ENCODE peak calls at places on chromosomes 7 and 10, in six cellular contexts. N, O, H, L, P and I are unnamed samples.

GRCh38 chr7:47327698-47328391 is 254.1 kb downstream of the TNS3 start:
- DNase-seq in O (peak), N (peak), H (peak), P (peak), L (peak), I (peak)

GRCh38 chr7:111982804-111983203 is 223.4 kb downstream of the DOCK4 start:
- DNase-seq in O (no peak), N (no peak), P (no peak), H (no peak), L (no peak), I (no peak)

GRCh38 chr10:77671594-77672252 is 34.1 kb upstream of the KCNMA1 start:
- DNase-seq in P (no peak), H (no peak), L (no peak), O (no peak), N (no peak), I (no peak)

GRCh38 chr7:30556854-30557644 is 37.6 kb upstream of the GARS1 start:
- DNase-seq in H (no peak), L (no peak), O (peak), P (peak), N (no peak), I (no peak)

GRCh38 chr7:87100326-87100725 is 40.9 kb upstream of the ELAPOR2 start:
- DNase-seq in L (no peak), O (no peak), N (no peak), H (no peak), P (no peak), I (no peak)

GRCh38 chr10:31678573-31679122 is 250.0 kb downstream of the ARHGAP12 start:
- DNase-seq in H (no peak), O (no peak), P (no peak), L (no peak), N (no peak), I (no peak)

GRCh38 chr10:89431977-89432376 is 17.6 kb downstream of the IFIT5 start:
- DNase-seq in L (no peak), P (no peak), H (peak), N (peak), O (peak), I (no peak)

GRCh38 chr10:13189946-13190345 is 28.6 kb downstream of the MCM10 start:
- DNase-seq in P (no peak), L (no peak), H (no peak), N (no peak), O (no peak), I (no peak)

GRCh38 chr10:44923611-44924010 is 12.5 kb downstream of the TMEM72 start:
- DNase-seq in P (peak), O (no peak), N (no peak), L (no peak), H (no peak), I (no peak)

GRCh38 chr10:119642556-119643111 is 8.5 kb upstream of the BAG3 start:
- DNase-seq in L (no peak), P (no peak), N (no peak), O (no peak), H (no peak), I (no peak)

GRCh38 chr10:60044221-60044620 is 137.9 kb upstream of the CCDC6 start:
- DNase-seq in N (no peak), L (no peak), O (no peak), H (no peak), P (no peak), I (no peak)

GRCh38 chr7:127799535-127800305 is 147.7 kb downstream of the SND1 start:
- DNase-seq in L (no peak), H (no peak), P (no peak), O (no peak), N (no peak), I (no peak)

GRCh38 chr7:134662871-134663205 is 16.2 kb downstream of the BPGM start:
- DNase-seq in L (no peak), O (no peak), N (no peak), P (no peak), H (no peak), I (no peak)

GRCh38 chr7:148773344-148773743 is 74.6 kb downstream of the CUL1 start:
- DNase-seq in O (peak), P (no peak), H (no peak), L (peak), N (no peak), I (no peak)

GRCh38 chr10:11205026-11205772 is 187.5 kb downstream of the CELF2 start:
- DNase-seq in H (no peak), L (no peak), P (no peak), N (no peak), O (peak), I (no peak)

GRCh38 chr7:86653919-86654659 is 10.4 kb downstream of the GRM3 start:
- DNase-seq in P (peak), H (no peak), N (peak), L (no peak), O (peak), I (no peak)

GRCh38 chr10:126598009-126598408 is 72.5 kb downstream of the C10orf90 start:
- DNase-seq in N (peak), H (peak), P (no peak), L (peak), O (peak), I (peak)

GRCh38 chr10:70803768-70804423 is 11.9 kb upstream of the SGPL1 start:
- DNase-seq in O (no peak), N (no peak), H (no peak), P (no peak), L (no peak), I (peak)

GRCh38 chr10:17805921-17806577 is 3.1 kb upstream of the MRC1 start:
- DNase-seq in O (peak), N (no peak), P (no peak), H (no peak), L (no peak), I (no peak)

GRCh38 chr10:43254881-43255643 is 11.8 kb downstream of the RASGEF1A start:
- DNase-seq in N (peak), O (no peak), L (no peak), H (no peak), P (peak), I (peak)

GRCh38 chr10:59908808-59909143 is 2.4 kb upstream of the CCDC6 start:
- DNase-seq in N (no peak), H (no peak), P (no peak), O (no peak), L (no peak), I (no peak)

GRCh38 chr10:61000769-61001730 is 57.1 kb upstream of the RHOBTB1 start:
- DNase-seq in L (peak), P (peak), N (no peak), H (peak), O (peak), I (peak)

GRCh38 chr10:65358565-65358964 is 1567.3 kb upstream of the LRRTM3 start:
- DNase-seq in L (no peak), P (peak), H (peak), O (peak), N (no peak), I (peak)

GRCh38 chr10:73625004-73625883 is 16.0 kb downstream of the MYOZ1 start:
- DNase-seq in N (no peak), L (no peak), O (peak), H (peak), P (no peak), I (peak)

GRCh38 chr10:84607523-84607922 is 279.1 kb downstream of the CCSER2 start:
- DNase-seq in P (no peak), N (no peak), O (no peak), H (no peak), L (no peak), I (no peak)

GRCh38 chr10:122142652-122143237 is 128.4 kb upstream of the BTBD16 start:
- DNase-seq in P (peak), L (no peak), O (peak), N (no peak), H (no peak), I (peak)

GRCh38 chr7:39130740-39131538 is 153.2 kb downstream of the POU6F2 start:
- DNase-seq in O (no peak), N (peak), P (no peak), L (no peak), H (no peak), I (peak)

GRCh38 chr10:79159785-79160184 is 91.0 kb downstream of the ZMIZ1 start:
- DNase-seq in P (peak), O (no peak), H (no peak), N (no peak), L (no peak), I (no peak)

GRCh38 chr7:99767662-99768061 is 16.3 kb downstream of the CYP3A4 start:
- DNase-seq in P (no peak), L (no peak), N (no peak), O (no peak), H (no peak), I (no peak)

DNA sequence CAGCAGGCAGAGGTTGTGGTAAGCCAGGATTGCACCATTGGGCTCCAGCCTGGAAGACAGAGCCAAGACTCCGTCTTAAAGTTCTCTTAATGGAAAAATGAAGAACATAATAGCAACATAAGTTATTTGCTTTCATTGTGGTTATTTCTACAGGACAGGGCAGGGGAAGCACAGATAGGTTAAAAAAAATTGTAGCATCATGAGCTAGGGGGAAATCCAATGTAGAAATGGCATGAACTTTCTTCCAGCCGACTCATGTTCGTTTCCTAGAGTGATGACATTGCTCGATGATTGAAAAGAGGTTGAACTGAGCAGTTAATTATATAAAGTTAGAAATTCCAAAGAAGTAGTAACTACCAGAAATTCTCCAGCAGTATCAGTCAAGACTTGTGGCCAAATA is 65.0 kb downstream of the DAGLB start:
- DNase-seq in L (no peak), H (no peak), N (no peak), P (no peak), O (no peak), I (no peak)
- H3K4me3 ChIP-seq in L (no peak), H (no peak), N (no peak), P (no peak), O (no peak), I (no peak)

DNA sequence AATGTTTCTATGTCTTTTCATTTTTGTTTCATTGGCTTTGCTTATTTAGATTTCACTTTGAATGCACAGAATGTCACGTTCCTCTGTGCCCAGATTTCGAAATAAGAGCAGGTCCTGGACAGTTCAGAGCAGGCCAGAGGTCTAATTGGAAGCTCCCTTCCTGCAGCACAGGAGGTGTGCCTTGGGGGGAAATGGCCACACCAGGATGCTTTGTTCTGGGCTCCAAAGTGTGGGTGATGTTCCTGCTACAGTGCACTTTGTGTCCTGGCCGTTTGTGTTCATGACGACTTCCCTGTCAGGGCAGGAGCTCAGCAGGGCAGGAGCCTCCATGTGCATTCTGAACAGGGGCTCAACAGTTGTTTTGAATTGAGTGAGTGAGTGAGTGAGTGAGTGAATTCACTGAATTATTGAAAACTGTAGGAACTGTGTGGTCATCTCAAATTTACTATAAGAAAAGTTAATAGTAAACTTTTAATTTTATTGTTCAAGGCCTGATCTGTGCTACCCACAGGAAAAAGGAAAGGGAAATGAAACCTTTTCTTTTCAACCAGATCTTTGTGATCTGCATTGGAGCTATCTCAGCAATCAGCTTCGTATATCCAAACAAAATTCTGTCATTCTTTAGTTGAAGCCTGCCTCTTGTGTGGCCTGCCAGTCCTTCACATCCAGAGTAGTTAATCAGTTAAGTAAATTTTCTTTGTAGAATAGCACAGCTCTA is 109.5 kb upstream of the GJD4 start:
- DNase-seq in P (peak), O (no peak), H (no peak), N (peak), L (no peak), I (no peak)
- H3K27ac ChIP-seq in P (no peak), O (no peak), H (no peak), N (peak), L (no peak), I (no peak)

DNA sequence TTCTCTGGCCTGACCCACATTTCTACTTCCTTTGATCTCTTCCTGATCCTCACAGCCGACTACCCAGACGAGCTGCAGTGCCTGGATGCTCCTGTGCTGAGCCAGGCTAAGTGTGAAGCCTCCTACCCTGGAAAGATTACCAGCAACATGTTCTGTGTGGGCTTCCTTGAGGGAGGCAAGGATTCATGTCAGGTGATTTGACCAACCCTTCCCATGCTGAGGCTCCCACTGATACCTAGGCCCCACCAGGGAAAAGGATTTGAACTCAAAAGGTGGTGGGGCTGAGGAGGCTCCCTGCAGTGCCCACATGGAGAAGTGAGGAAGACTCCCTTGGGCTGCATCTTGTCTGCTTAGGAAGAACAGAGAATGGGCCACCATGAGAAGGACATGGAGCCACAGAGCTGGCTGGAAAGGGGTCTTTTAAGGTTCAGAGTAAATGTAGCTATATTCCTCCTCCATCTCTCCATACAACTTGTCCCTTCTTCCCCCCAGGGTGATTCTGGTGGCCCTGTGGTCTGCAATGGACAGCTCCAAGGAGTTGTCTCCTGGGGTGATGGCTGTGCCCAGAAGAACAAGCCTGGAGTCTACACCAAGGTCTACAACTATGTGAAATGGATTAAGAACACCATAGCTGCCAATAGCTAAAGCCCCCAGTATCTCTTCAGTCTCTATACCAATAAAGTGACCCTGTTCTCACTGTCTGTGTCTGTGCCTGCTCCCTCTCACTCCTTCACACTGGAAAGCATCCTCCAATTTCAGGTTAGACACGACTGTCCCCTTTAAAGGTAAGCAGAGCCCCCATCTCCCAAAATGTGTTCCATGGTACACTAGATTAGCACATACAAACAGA is 3.3 kb downstream of the PRSS1 start:
- DNase-seq in H (no peak), P (no peak), L (no peak), N (no peak), O (no peak), I (no peak)
- H3K4me3 ChIP-seq in H (no peak), P (no peak), L (no peak), N (no peak), O (no peak), I (peak)

DNA sequence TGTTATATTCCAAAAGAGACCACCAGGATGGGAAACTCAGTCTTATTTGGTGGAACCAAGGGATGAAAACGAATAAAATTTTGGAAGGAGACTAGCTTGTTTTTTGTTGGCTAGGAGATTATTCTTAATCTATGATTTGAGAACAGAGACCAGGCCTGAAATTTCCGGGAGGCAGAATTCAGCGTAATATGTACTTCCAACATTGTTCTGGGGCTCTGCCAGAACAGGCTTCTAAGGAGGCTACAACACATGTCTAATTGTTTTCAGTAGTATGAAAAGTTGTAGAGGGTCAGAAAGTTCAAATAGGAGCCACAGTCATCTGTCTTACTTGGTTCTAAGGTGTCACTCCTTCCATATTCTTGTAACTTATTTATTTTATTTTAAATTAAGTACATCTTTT is 1.7 kb downstream of the DDX21 start:
- DNase-seq in P (no peak), O (peak), L (no peak), N (no peak), H (no peak), I (no peak)
- H3K27ac ChIP-seq in P (peak), O (peak), L (no peak), N (peak), H (peak), I (peak)

DNA sequence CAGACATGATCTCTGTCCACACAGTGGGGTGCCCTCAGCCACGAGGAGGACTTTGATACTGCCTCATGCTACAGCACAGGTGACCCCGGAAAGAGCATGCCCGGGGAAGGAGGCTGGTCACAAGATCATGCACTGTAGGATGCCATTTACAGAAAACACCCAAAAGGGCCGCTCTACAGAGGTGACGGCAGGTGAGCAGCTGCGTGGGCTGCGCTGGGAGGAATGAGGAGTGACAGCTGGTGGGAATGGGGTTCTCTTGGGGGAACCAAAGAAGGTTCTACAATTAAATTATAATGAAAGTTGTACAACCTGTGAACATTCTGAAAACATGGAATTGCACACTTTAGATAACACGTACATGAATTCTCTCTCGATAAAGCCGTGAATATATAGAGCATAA is 12.0 kb downstream of the INTS1 start:
- DNase-seq in L (no peak), H (no peak), N (no peak), P (no peak), O (no peak), I (no peak)
- H3K4me3 ChIP-seq in L (no peak), H (no peak), N (no peak), P (no peak), O (no peak), I (no peak)

DNA sequence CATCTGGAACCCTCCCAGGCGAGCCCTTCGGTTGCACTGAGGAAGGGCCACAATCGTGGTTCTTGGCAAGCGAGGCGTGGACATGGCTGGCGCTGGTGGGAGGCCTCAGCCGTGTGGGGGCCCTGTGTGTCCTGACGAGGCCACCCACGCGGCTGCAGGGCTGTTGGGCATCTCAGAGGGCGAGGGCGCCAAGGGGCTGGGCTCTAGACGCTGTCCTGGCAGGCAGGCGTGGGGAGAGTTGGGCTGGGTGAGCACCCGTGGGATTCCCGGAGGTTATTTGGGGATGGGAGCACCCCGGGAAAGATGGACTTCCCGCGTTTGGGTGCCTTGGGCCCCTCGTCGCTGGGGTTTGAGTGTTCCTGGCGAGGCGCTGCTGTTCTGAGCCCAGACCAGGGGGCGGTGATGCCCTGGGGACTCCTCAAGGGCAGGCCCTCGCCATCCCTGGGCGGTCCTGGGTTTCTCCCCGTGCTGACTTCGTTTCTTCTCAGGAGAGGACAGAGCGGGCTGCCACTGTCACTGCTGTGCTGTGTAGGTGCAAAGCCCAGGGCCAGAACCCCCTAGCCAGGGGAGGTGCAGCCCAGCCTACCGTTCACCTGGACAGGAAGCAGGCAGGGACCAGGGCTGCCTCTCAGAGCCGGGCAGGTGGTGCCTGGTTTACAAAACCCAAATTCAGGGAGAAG is 87.2 kb downstream of the DNAJB6 start:
- DNase-seq in L (no peak), O (no peak), H (no peak), P (no peak), N (no peak), I (no peak)
- H3K27ac ChIP-seq in L (no peak), O (no peak), H (no peak), P (no peak), N (no peak), I (no peak)

DNA sequence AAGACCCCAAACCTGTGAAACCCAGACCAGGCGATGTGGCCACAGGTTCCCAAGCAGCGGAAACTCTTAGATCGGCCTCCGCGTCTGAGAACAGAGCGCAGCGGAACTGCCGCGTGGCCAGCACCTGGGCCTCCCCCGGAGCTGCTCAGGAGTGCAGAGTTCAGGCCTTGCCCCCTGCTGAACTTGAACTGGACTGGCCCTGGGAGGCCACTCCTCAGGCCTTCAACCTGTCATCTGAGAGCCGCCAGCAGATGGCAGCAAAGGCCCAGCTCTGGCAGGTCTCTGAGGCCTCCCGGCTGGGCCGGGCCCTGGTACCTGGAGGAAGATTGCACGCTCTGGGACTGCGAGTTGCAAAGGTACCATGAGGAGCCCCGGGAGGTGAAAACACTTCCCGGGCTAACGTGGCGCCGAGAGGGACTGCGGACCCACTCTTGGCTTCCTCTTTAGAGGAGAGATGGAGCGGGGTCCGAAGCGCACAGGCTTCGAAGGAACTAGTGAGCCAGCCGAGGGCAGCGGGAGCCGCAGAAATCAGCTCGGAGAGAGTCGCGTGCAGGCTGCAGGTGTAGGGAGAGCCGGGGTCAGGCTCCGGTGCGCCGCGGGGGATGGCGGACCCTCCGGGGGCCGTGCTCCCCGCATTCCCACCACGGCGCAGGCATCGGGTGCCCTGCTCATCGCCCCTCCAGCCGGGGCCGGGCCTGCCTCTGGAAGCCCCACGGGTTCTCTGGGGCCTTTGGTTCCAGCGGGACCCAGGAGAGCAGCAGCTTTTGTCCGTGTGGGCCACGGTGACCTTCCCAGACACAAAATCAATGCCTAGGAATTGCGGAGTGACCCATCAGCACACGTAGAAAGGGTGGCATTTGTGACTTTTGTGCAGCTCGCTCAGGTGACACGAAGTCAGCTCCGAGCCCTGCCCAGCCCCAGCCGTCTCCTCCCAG is 89.0 kb downstream of the PAXIP1 start:
- DNase-seq in H (peak), P (peak), L (peak), O (peak), N (peak), I (peak)
- H3K4me3 ChIP-seq in H (no peak), P (no peak), L (no peak), O (no peak), N (no peak), I (no peak)